ENCODE peak calls at places on chromosomes 13 and 19, in ten cellular contexts. T is IMR-90, A is heart right ventricle, D is colonic mucosa, C is kidney epithelial cell, I is adrenal gland, F is thyroid gland, Y is fibroblast of lung, O is pancreas, S is endodermal cell. E is an unnamed sample.
A peak's percentile ranks its signal among the peaks of the same experiment; 100 is the strongest.

GRCh38 chr13:50942630-50943311 is 33.2 kb downstream of the RNASEH2B start:
- DNase-seq in T (no peak), A (no peak), D (no peak), C (no peak), I (no peak), F (no peak), Y (no peak), O (no peak), S (peak; percentile 54), E (no peak)

GRCh38 chr13:105334211-105334610 is 1201.3 kb downstream of the EFNB2 start:
- DNase-seq in T (peak; percentile 79), A (no peak), D (no peak), C (peak; percentile 39), I (no peak), F (peak; percentile 29), Y (peak; percentile 88), O (no peak), S (no peak), E (peak; percentile 45)

GRCh38 chr19:47390533-47391488 is 28.5 kb downstream of the MEIS3 start:
- DNase-seq in T (no peak), A (no peak), D (no peak), C (no peak), I (no peak), F (no peak), Y (peak; percentile 27), O (no peak), S (peak; percentile 50), E (no peak)

GRCh38 chr19:46626441-46626840 is 1.6 kb upstream of the PTGIR start:
- DNase-seq in T (no peak), A (no peak), D (no peak), C (no peak), I (peak; percentile 74), F (no peak), Y (no peak), O (no peak), S (no peak), E (no peak)

GRCh38 chr19:35154535-35155406 is at the start of gene FXYD5:
- DNase-seq in T (peak; percentile 80), A (peak; percentile 74), D (peak; percentile 72), C (no peak), I (peak; percentile 58), F (peak; percentile 21), Y (peak; percentile 81), O (peak; percentile 34), S (peak; percentile 87), E (peak; percentile 27)

GRCh38 chr19:47406711-47407416 is 12.5 kb downstream of the MEIS3 start:
- DNase-seq in T (no peak), A (no peak), D (no peak), C (no peak), I (no peak), F (peak; percentile 27), Y (no peak), O (no peak), S (peak; percentile 87), E (no peak)

GRCh38 chr13:27079421-27079958 is 92.1 kb downstream of the USP12 start:
- DNase-seq in T (peak; percentile 67), A (no peak), D (no peak), C (peak; percentile 81), I (no peak), F (no peak), Y (peak; percentile 94), O (no peak), S (peak; percentile 81), E (peak; percentile 7)

GRCh38 chr13:71864094-71864980 is 2.7 kb downstream of the DACH1 start:
- DNase-seq in T (no peak), A (peak; percentile 65), D (peak; percentile 91), C (no peak), I (peak; percentile 81), F (peak; percentile 1), Y (peak; percentile 9), O (peak; percentile 35), S (no peak), E (no peak)

GRCh38 chr13:114062754-114063153 is 69.7 kb downstream of the RASA3 start:
- DNase-seq in T (no peak), A (no peak), D (no peak), C (no peak), I (no peak), F (no peak), Y (no peak), O (no peak), S (no peak), E (no peak)

GRCh38 chr19:38838208-38838985 is 6.8 kb upstream of the ECH1 start:
- DNase-seq in T (no peak), A (no peak), D (no peak), C (peak; percentile 61), I (no peak), F (no peak), Y (no peak), O (peak; percentile 55), S (no peak), E (no peak)

GRCh38 chr19:53771133-53771532 is 53.0 kb downstream of the NLRP12 start:
- DNase-seq in T (no peak), A (no peak), D (no peak), C (no peak), I (no peak), F (no peak), Y (no peak), O (peak; percentile 12), S (no peak), E (no peak)

GRCh38 chr19:2309734-2310362 is 1.9 kb upstream of the LINGO3 start:
- DNase-seq in T (peak; percentile 54), A (no peak), D (no peak), C (no peak), I (peak; percentile 71), F (peak; percentile 56), Y (peak; percentile 54), O (peak; percentile 79), S (no peak), E (no peak)
- H3K27me3 ChIP-seq in T (peaks cover 46% of the 10 kb centered on the region), A (no peaks in the 10 kb centered on the region), D (peaks cover 21% of the 10 kb centered on the region), C (peaks cover 61% of the 10 kb centered on the region), I (peaks cover 18% of the 10 kb centered on the region), F (peaks cover 17% of the 10 kb centered on the region), Y (peaks cover 18% of the 10 kb centered on the region), O (no peaks in the 10 kb centered on the region), S (peaks cover 21% of the 10 kb centered on the region), E (peaks cover 44% of the 10 kb centered on the region)

GRCh38 chr13:61884830-61885229 is 469.2 kb upstream of the PCDH20 start:
- DNase-seq in T (no peak), A (no peak), D (no peak), C (no peak), I (no peak), F (no peak), Y (no peak), O (no peak), S (no peak), E (no peak)

GRCh38 chr13:61874970-61875579 is 459.4 kb upstream of the PCDH20 start:
- DNase-seq in T (no peak), A (no peak), D (no peak), C (no peak), I (no peak), F (no peak), Y (no peak), O (no peak), S (no peak), E (no peak)

DNA sequence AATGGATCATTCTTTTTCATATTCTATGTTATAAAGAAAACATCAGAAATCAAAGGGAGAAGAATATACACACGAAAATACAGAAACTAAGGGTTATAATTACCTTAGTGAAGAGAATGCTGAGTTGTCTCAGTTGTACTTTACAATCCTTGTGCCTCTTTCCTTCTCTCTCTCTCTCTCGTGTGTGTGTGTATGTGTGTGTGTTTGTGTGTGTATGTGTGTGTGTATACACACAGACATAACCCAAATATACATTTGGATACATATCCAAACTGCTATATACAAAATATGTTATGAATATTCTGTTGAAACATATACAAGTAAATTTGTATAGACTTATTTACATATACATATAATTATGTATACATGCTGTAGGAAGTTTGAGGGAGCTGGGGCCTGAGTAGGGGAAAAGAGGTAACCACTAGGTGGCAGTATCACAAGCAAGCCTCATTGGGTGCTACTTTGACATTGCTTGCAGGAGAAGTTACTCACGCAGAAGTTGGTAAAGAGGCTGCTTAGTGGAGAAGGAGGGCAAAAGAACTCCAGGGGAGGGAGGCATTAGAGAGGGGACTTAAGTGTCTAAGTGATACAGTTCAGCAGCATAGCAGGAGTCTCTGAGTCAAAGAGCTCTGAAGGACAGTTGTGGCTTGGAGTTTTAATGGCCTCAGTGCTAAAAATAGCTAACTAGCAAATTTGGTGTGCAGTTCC is 465.1 kb upstream of the PCDH20 start:
- DNase-seq in T (peak; percentile 5), A (no peak), D (no peak), C (no peak), I (no peak), F (peak; percentile 38), Y (peak; percentile 3), O (no peak), S (peak; percentile 75), E (no peak)
- TF ChIP-seq CTCF in T (peak; percentile 19), A (peak; percentile 25), D (no peak), C (peak; percentile 75), I (peak; percentile 9), F (peak; percentile 72), Y (peak; percentile 64), O (no peak), S (peak; percentile 90), E (peak; percentile 56)

DNA sequence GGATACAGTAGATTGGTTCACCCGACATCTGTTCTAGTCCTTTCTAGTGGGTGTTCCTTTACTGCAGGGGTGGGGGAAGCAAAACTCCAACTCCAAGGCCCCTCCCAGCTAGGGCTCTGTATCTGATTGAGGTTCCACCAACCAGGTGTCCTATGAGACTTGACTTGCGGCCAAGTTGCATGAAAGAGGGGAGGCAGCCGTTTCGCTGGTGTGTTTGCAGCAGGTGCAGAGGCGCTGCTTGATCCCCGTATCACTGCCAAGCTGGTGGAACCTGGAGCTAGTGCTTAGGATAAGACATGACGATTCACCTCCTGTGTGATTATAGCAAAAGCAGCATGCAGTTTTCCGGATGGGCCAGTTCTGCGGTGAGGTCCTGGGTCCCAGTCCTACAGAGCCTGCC is 338.2 kb downstream of the UQCRFS1 start:
- DNase-seq in T (no peak), A (no peak), D (no peak), C (no peak), I (no peak), F (no peak), Y (no peak), O (no peak), S (no peak), E (no peak)
- H3K27me3 ChIP-seq in T (no peaks in the 10 kb centered on the region), A (no peaks in the 10 kb centered on the region), D (no peaks in the 10 kb centered on the region), C (no peaks in the 10 kb centered on the region), I (no peaks in the 10 kb centered on the region), F (no peaks in the 10 kb centered on the region), Y (peaks cover 3% of the 10 kb centered on the region), O (no peaks in the 10 kb centered on the region), S (peaks cover 88% of the 10 kb centered on the region), E (no peaks in the 10 kb centered on the region)

GRCh38 chr13:37059136-37059847 is at the start of gene SUPT20H:
- DNase-seq in T (peak; percentile 88), A (peak; percentile 95), D (peak; percentile 95), C (peak; percentile 59), I (peak; percentile 96), F (peak; percentile 93), Y (peak; percentile 92), O (peak; percentile 95), S (peak; percentile 98), E (peak; percentile 64)

GRCh38 chr13:37058801-37059135 is 720 bp downstream of the SUPT20H start:
- DNase-seq in T (no peak), A (no peak), D (peak; percentile 44), C (no peak), I (peak; percentile 59), F (peak; percentile 36), Y (peak; percentile 38), O (no peak), S (no peak), E (no peak)

DNA sequence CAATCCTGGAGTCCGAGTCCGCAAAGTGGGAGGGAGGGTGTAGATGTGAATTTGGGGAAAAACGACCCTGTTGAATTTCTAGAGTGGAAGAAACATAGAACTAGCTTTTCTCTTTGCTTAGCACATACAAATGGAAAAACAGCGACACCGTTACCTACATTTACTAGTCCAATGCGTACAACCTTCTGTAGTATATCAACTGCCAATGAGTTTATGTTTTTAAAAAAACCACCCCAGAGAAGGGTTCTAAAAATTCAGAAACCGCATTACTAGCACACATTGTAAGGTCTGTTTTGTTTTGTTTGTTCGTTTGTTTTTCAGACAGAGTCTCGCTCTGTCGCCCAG is 332 bp upstream of the SUPT20H start:
- DNase-seq in T (no peak), A (no peak), D (no peak), C (no peak), I (no peak), F (no peak), Y (no peak), O (no peak), S (no peak), E (no peak)
- TF ChIP-seq CTCF in T (no peak), A (no peak), D (no peak), C (no peak), I (no peak), F (no peak), Y (no peak), O (no peak), S (no peak), E (no peak)